ENCODE peak calls at places on chromosomes 16 and 17, in eight cellular contexts. R, M, C, Q, E, V, W and I are unnamed samples. For H3K27me3, the result is how much of the 10 kb centered on the place peaks cover.

GRCh38 chr16:84730406-84731106 is 30.8 kb downstream of the USP10 start:
- DNase-seq in Q (peak), M (peak), V (no peak), E (peak), C (peak), R (peak), W (peak), I (peak)

GRCh38 chr17:8849311-8850041 is 18.0 kb downstream of the PIK3R6 start:
- DNase-seq in W (no peak), C (no peak), E (no peak), V (no peak), Q (no peak), M (no peak), R (no peak), I (no peak)

GRCh38 chr17:17051791-17052461 is 9.7 kb downstream of the MPRIP start:
- DNase-seq in E (no peak), M (no peak), C (no peak), V (no peak), R (peak), W (no peak), Q (peak), I (no peak)

GRCh38 chr17:33140413-33141099 is 148.9 kb downstream of the SPACA3 start:
- DNase-seq in C (no peak), M (no peak), V (no peak), Q (no peak), R (peak), W (no peak), E (no peak), I (no peak)

GRCh38 chr17:1792495-1793446 is 30.9 kb downstream of the SERPINF1 start:
- DNase-seq in M (no peak), W (no peak), V (no peak), R (no peak), Q (no peak), E (no peak), C (no peak), I (no peak)

GRCh38 chr17:43658890-43659289 is 2.8 kb downstream of the MEOX1 start:
- DNase-seq in R (no peak), W (no peak), C (no peak), M (no peak), V (no peak), Q (no peak), E (no peak), I (no peak)

GRCh38 chr16:74874912-74875311 is 100.3 kb upstream of the FA2H start:
- DNase-seq in V (no peak), Q (peak), M (no peak), E (peak), W (no peak), R (peak), C (no peak), I (no peak)

GRCh38 chr16:50462793-50463507 is 85.2 kb upstream of the NKD1 start:
- DNase-seq in V (no peak), R (peak), M (no peak), E (no peak), W (no peak), C (no peak), Q (peak), I (no peak)

GRCh38 chr17:43118679-43119615 is 6.2 kb downstream of the BRCA1 start:
- DNase-seq in W (no peak), M (no peak), E (no peak), Q (no peak), R (no peak), V (no peak), C (no peak), I (no peak)

GRCh38 chr16:82773018-82773417 is 146.2 kb downstream of the CDH13 start:
- DNase-seq in M (no peak), V (no peak), Q (no peak), C (no peak), R (no peak), W (no peak), E (no peak), I (no peak)

GRCh38 chr17:68910256-68910705 is 44.9 kb downstream of the ABCA8 start:
- DNase-seq in M (no peak), R (no peak), V (peak), W (no peak), Q (no peak), E (peak), C (no peak), I (no peak)

GRCh38 chr17:60971515-60972369 is 294.1 kb downstream of the BCAS3 start:
- DNase-seq in E (no peak), R (peak), V (no peak), M (no peak), W (peak), C (peak), Q (peak), I (peak)

GRCh38 chr17:11287791-11288190 is 46.8 kb downstream of the SHISA6 start:
- DNase-seq in E (no peak), Q (no peak), W (no peak), M (no peak), C (no peak), V (no peak), R (no peak), I (no peak)

GRCh38 chr16:89945654-89946053 is 2.9 kb upstream of the DEF8 start:
- DNase-seq in V (no peak), Q (no peak), R (no peak), E (no peak), W (no peak), C (no peak), M (no peak), I (no peak)

GRCh38 chr17:4715071-4715749 is 4.8 kb downstream of the ARRB2 start:
- DNase-seq in V (no peak), M (peak), E (no peak), Q (no peak), W (peak), C (no peak), R (peak), I (peak)

GRCh38 chr17:70519300-70519699 is 350.0 kb downstream of the KCNJ2 start:
- DNase-seq in W (no peak), V (no peak), Q (no peak), E (no peak), M (no peak), R (no peak), C (no peak), I (no peak)

GRCh38 chr17:4790705-4791088 is 1.9 kb downstream of the GLTPD2 start:
- DNase-seq in V (no peak), C (no peak), M (no peak), R (no peak), Q (no peak), E (no peak), W (no peak), I (no peak)

GRCh38 chr17:35973333-35974260 is 7.7 kb downstream of the CCL16 start:
- DNase-seq in R (no peak), Q (no peak), E (no peak), V (no peak), C (no peak), M (no peak), W (no peak), I (no peak)

GRCh38 chr16:11742041-11742535 is 569 bp downstream of the TXNDC11 start:
- DNase-seq in C (no peak), W (peak), E (peak), M (peak), R (peak), V (no peak), Q (peak), I (peak)

GRCh38 chr16:47779201-47780016 is 318.3 kb downstream of the PHKB start:
- DNase-seq in M (no peak), Q (no peak), R (no peak), W (no peak), C (no peak), V (no peak), E (no peak), I (no peak)

GRCh38 chr17:16922386-16923096 is 49.4 kb downstream of the TNFRSF13B start:
- DNase-seq in C (no peak), Q (no peak), M (no peak), R (peak), E (no peak), V (no peak), W (no peak), I (no peak)

GRCh38 chr17:28333083-28333746 is 2.1 kb downstream of the IFT20 start:
- DNase-seq in C (no peak), V (no peak), W (no peak), R (no peak), Q (no peak), E (no peak), M (no peak), I (no peak)

GRCh38 chr17:28335201-28335958 is at the start of the genes IFT20 and TNFAIP1:
- DNase-seq in W (peak), E (peak), M (peak), R (peak), V (peak), C (peak), Q (peak), I (peak)

GRCh38 chr17:28335959-28336871 is 654 bp downstream of the TNFAIP1 start:
- DNase-seq in R (peak), W (no peak), E (peak), M (no peak), Q (peak), C (peak), V (no peak), I (no peak)

GRCh38 chr17:28334666-28335200 is 539 bp downstream of the IFT20 start:
- DNase-seq in C (no peak), M (no peak), Q (no peak), V (no peak), R (no peak), E (no peak), W (no peak), I (no peak)

DNA sequence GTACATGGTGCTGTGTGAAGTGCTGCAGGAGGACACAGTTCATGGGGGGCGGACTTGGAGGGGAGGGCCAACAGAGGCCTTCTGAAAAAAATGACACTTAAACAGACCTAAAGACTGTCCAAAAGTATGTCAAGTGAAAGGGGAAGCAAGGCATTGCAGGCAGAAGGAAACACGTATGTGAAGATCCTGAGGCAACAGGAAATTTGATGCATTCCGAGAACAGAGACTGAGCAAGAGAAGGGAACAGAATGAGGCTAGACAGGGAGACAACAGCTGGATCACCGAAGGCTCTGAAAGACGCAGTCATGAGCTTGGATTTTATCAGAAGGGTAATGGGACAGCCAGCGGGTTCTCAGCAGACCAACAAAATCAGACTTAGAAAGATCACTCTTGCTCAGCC is 1.1 kb downstream of the IFT20 start:
- DNase-seq in C (no peak), M (no peak), Q (no peak), W (no peak), E (no peak), V (no peak), R (no peak), I (no peak)
- H3K4me3 ChIP-seq in C (peak), M (peak), Q (peak), W (no peak), E (peak), V (peak), R (no peak), I (peak)

GRCh38 chr16:85998868-85999729 is 100.1 kb downstream of the IRF8 start:
- DNase-seq in C (no peak), Q (peak), E (no peak), R (no peak), V (no peak), W (no peak), M (no peak), I (no peak)

GRCh38 chr16:86002178-86002577 is 103.2 kb downstream of the IRF8 start:
- DNase-seq in M (no peak), Q (no peak), E (no peak), R (no peak), W (no peak), C (no peak), V (no peak), I (no peak)

GRCh38 chr16:85998178-85998867 is 99.4 kb downstream of the IRF8 start:
- DNase-seq in V (no peak), C (no peak), M (no peak), Q (no peak), W (no peak), R (no peak), E (no peak), I (no peak)

GRCh38 chr16:85996843-85997242 is 97.9 kb downstream of the IRF8 start:
- DNase-seq in W (no peak), M (no peak), R (no peak), C (no peak), Q (no peak), E (no peak), V (no peak), I (no peak)

GRCh38 chr16:85999778-86000177 is 100.8 kb downstream of the IRF8 start:
- DNase-seq in R (no peak), W (no peak), M (no peak), C (no peak), Q (no peak), V (no peak), E (no peak), I (no peak)
- H3K27me3 ChIP-seq in R (under half), W (under half), M (under half), C (under half), Q (under half), V (under half), E (half or more), I (under half)

GRCh38 chr16:73019456-73020362 is 28.2 kb downstream of the ZFHX3 start:
- DNase-seq in E (no peak), C (peak), V (no peak), Q (no peak), R (no peak), W (no peak), M (no peak), I (no peak)
- H3K4me3 ChIP-seq in E (peak), C (peak), V (no peak), Q (no peak), R (no peak), W (no peak), M (no peak), I (no peak)

GRCh38 chr16:165218-165538 is 600 bp upstream of the HBM start:
- DNase-seq in V (no peak), R (peak), Q (no peak), M (no peak), W (no peak), C (no peak), E (no peak), I (no peak)
- H3K27me3 ChIP-seq in V (under half), R (half or more), Q (half or more), M (under half), W (under half), C (under half), E (half or more), I (under half)

DNA sequence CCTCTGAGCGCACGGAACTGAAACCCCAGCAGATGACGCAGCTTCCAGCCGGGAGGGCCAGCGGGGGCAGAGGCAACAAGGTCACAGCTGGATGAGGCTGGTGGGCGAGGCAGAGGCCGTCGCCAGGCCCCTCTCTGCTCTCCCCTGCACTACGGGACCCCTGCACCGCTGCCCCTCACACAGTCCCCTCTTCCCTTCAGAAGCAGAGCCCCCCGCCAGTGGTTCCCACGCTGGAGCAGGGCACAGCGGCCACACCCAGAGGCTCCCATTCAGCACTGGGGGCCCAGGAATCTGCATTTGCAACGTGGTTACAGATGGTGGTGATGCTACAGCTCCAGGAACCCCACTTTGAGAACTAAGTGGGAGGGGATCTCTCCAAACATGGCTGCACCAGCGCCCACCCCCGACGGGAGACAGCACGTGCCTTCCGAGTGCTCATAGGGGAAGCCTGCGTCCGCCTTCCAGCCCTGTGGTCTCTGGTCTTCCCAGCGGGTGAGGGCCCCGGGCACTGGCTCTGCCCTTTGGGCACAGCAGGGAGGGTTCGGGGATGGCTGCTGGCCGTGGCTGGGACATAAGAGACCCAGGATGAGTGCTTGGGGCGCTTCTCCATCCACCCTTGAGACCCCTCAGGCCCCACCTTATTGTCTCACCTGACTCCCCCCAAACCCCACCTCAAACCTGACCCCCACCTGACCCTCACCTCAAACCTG is 4.7 kb upstream of the RAB40B start:
- DNase-seq in R (no peak), E (no peak), V (no peak), M (no peak), C (no peak), Q (no peak), W (no peak), I (no peak)
- H3K4me3 ChIP-seq in R (no peak), E (no peak), V (no peak), M (no peak), C (no peak), Q (no peak), W (no peak), I (no peak)

GRCh38 chr17:77566566-77566965 is 391.9 kb upstream of the TNRC6C start:
- DNase-seq in M (no peak), E (no peak), V (no peak), R (no peak), C (no peak), Q (no peak), W (no peak), I (no peak)

GRCh38 chr17:77566151-77566550 is 392.4 kb upstream of the TNRC6C start:
- DNase-seq in W (no peak), M (no peak), Q (no peak), V (no peak), E (no peak), C (no peak), R (no peak), I (no peak)

GRCh38 chr17:77569846-77570564 is 388.5 kb upstream of the TNRC6C start:
- DNase-seq in R (peak), Q (no peak), M (no peak), C (no peak), W (no peak), V (no peak), E (no peak), I (no peak)

GRCh38 chr17:77570565-77570898 is 388.0 kb upstream of the TNRC6C start:
- DNase-seq in C (no peak), E (no peak), V (no peak), R (peak), M (no peak), W (no peak), Q (no peak), I (no peak)

DNA sequence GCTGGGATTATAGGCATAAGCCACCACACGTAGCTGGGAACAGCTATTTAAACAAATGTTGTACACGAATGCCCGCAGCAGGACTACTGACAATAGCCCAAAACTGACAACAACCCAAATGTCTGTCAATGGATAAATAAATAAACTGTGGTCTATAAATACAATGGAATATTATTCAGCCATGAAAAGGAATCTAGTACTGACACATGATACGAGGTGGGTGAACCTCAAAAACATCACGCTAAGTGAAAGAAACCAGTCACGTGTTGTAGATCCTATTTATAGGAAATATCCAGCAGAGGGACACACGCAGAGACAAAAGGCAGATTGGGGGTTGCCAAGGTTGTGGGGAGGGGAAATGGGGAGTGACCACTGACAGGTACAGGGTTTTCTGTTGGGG is 390.0 kb upstream of the TNRC6C start:
- DNase-seq in R (no peak), W (no peak), V (no peak), Q (no peak), M (no peak), E (no peak), C (no peak), I (no peak)
- H3K27me3 ChIP-seq in R (under half), W (under half), V (under half), Q (under half), M (under half), E (under half), C (under half), I (under half)

DNA sequence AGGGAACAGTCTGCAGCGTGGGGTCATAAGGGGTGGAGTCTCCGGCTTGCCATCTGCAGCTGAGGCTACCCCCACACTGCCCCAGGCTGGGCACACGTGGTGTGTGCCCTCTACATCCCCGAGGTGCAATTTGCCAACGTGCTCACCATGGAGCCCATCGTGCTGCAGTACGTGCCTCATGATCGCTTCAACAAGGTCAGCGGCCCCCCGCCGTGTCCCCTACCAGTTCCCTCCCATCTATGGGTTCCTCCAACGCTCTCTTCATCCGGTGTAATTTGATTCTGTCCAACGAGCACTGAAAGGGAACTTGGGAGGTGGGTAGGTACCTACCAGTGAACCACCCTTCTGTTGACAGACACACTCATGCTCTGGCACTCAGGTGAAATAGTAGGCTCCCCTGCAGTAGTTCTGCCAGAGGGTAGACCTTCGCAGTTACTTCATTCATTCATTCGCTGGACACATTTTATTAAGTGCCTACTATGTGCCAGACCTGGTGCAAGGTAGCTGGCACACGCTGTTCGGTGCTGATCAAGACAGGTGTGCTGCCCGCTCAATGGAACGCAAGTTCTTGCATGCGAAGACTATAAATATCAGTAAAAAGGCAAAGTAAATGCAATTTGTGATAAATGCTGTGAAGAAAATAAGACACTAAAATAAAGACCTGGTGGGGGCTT is 2.7 kb downstream of the MLLT6 start:
- DNase-seq in W (no peak), Q (no peak), C (no peak), R (peak), V (no peak), E (no peak), M (no peak), I (no peak)
- H3K4me3 ChIP-seq in W (no peak), Q (no peak), C (no peak), R (peak), V (no peak), E (peak), M (peak), I (peak)

GRCh38 chr17:48612854-48613691 is 2.0 kb downstream of the HOXB8 start:
- DNase-seq in Q (no peak), C (no peak), E (no peak), M (peak), W (peak), R (peak), V (no peak), I (peak)
- H3K27me3 ChIP-seq in Q (half or more), C (under half), E (half or more), M (half or more), W (half or more), R (half or more), V (half or more), I (half or more)